ENCODE peak calls at places on chromosomes 5 and 9, in ten cellular contexts. T, R, V, P, Y, A, F, Z, L and W are unnamed samples. For H3K4me1, the result is how much of the 10 kb centered on the place peaks cover.

GRCh38 chr9:134913041-134913712 is 4.5 kb downstream of the FCN1 start:
- DNase-seq in P (peak), Z (no peak), V (no peak), L (no peak), T (no peak), R (no peak), Y (no peak), A (no peak), F (no peak), W (no peak)

GRCh38 chr9:4489562-4489918 is 728 bp upstream of the SLC1A1 start:
- DNase-seq in A (no peak), R (peak), V (no peak), T (peak), Y (no peak), Z (no peak), F (no peak), L (no peak), P (peak), W (no peak)

GRCh38 chr5:97854871-97855762 is 672.1 kb upstream of the RIOK2 start:
- DNase-seq in F (no peak), Y (no peak), Z (no peak), V (peak), R (peak), P (no peak), A (no peak), L (no peak), T (no peak), W (no peak)

GRCh38 chr5:115857621-115858349 is 16.1 kb downstream of the AP3S1 start:
- DNase-seq in P (no peak), L (no peak), T (no peak), A (no peak), R (no peak), V (no peak), Z (no peak), F (no peak), Y (no peak), W (no peak)

GRCh38 chr5:101590384-101590783 is 687.3 kb upstream of the ST8SIA4 start:
- DNase-seq in V (no peak), A (no peak), F (peak), P (peak), Y (no peak), T (no peak), R (peak), L (no peak), Z (no peak), W (no peak)

GRCh38 chr9:125161284-125161918 is 18.1 kb upstream of the SCAI start:
- DNase-seq in L (no peak), Z (no peak), F (no peak), T (no peak), A (no peak), V (no peak), R (no peak), P (no peak), Y (no peak), W (no peak)

GRCh38 chr5:144404021-144404420 is 233.3 kb downstream of the KCTD16 start:
- DNase-seq in L (no peak), F (no peak), Y (no peak), T (no peak), V (no peak), P (no peak), A (no peak), Z (no peak), R (peak), W (no peak)

GRCh38 chr5:106397700-106398099 is 1273.0 kb downstream of the EFNA5 start:
- DNase-seq in R (no peak), V (no peak), Y (peak), A (no peak), Z (no peak), T (no peak), L (no peak), F (peak), P (no peak), W (no peak)

GRCh38 chr9:137168907-137169763 is 716 bp downstream of the LRRC26 start:
- DNase-seq in A (no peak), V (no peak), F (peak), Y (no peak), P (peak), L (peak), Z (peak), R (peak), T (peak), W (peak)

GRCh38 chr5:171318026-171318425 is 9.0 kb downstream of the TLX3 start:
- DNase-seq in R (peak), A (no peak), Y (no peak), L (no peak), T (no peak), V (no peak), F (no peak), P (no peak), Z (no peak), W (no peak)

GRCh38 chr5:61919920-61920319 is 386.1 kb upstream of the KIF2A start:
- DNase-seq in A (no peak), R (no peak), Y (no peak), T (peak), Z (no peak), V (no peak), P (no peak), F (no peak), L (peak), W (no peak)

GRCh38 chr5:11329676-11330075 is 568.6 kb upstream of the DAP start:
- DNase-seq in L (no peak), V (no peak), R (no peak), P (no peak), Z (no peak), Y (no peak), F (no peak), T (no peak), A (no peak), W (no peak)

GRCh38 chr9:133979124-133979920 is 12.8 kb downstream of the VAV2 start:
- DNase-seq in T (no peak), A (no peak), V (no peak), L (peak), R (peak), F (no peak), Z (no peak), P (peak), Y (no peak), W (no peak)

GRCh38 chr5:86232246-86232645 is 385.5 kb upstream of the COX7C start:
- DNase-seq in L (no peak), R (no peak), Z (no peak), F (no peak), T (no peak), V (no peak), A (no peak), P (no peak), Y (no peak), W (no peak)

GRCh38 chr5:39780341-39780740 is 355.6 kb upstream of the DAB2 start:
- DNase-seq in T (no peak), P (no peak), V (peak), Y (no peak), F (no peak), Z (no peak), A (no peak), L (no peak), R (peak), W (no peak)

GRCh38 chr5:60779431-60779830 is 64.6 kb downstream of the ELOVL7 start:
- DNase-seq in V (peak), Y (no peak), Z (no peak), T (no peak), P (no peak), F (peak), L (no peak), A (no peak), R (peak), W (no peak)

GRCh38 chr5:52725065-52725746 is 62.5 kb upstream of the ITGA1 start:
- DNase-seq in A (no peak), Y (no peak), V (no peak), R (no peak), T (peak), F (no peak), Z (peak), P (no peak), L (peak), W (peak)

GRCh38 chr5:158922816-158923215 is 176.9 kb downstream of the EBF1 start:
- DNase-seq in Z (no peak), A (no peak), V (no peak), R (no peak), Y (no peak), L (no peak), F (no peak), P (no peak), T (no peak), W (no peak)

GRCh38 chr9:127780126-127780885 is 1.8 kb upstream of the SH2D3C start:
- DNase-seq in T (no peak), R (no peak), F (no peak), Y (no peak), P (peak), V (no peak), A (no peak), L (peak), Z (no peak), W (no peak)

GRCh38 chr5:153523831-153524230 is 33.4 kb downstream of the GRIA1 start:
- DNase-seq in P (no peak), R (no peak), V (no peak), A (no peak), Y (no peak), L (no peak), T (no peak), Z (no peak), F (no peak), W (no peak)

GRCh38 chr5:81016116-81016515 is 56.0 kb downstream of the RASGRF2 start:
- DNase-seq in T (no peak), A (no peak), V (no peak), P (no peak), Y (no peak), R (no peak), L (no peak), F (no peak), Z (no peak), W (no peak)

GRCh38 chr5:124630767-124631704 is 115.4 kb downstream of the ZNF608 start:
- DNase-seq in F (no peak), L (no peak), Z (no peak), Y (no peak), V (no peak), A (no peak), T (no peak), R (no peak), P (no peak), W (no peak)

GRCh38 chr9:91843623-91844111 is 106.4 kb downstream of the ROR2 start:
- DNase-seq in Z (no peak), T (peak), A (no peak), L (no peak), F (no peak), Y (no peak), P (peak), R (peak), V (no peak), W (no peak)

GRCh38 chr5:176441921-176442323 is 6.3 kb upstream of the FAF2 start:
- DNase-seq in Y (no peak), Z (no peak), P (no peak), A (no peak), F (no peak), R (peak), T (no peak), L (peak), V (no peak), W (no peak)

GRCh38 chr5:38208782-38209378 is 49.5 kb upstream of the EGFLAM start:
- DNase-seq in L (peak), V (no peak), Y (peak), P (peak), T (no peak), A (no peak), F (peak), Z (no peak), R (peak), W (no peak)

GRCh38 chr5:137734962-137735530 is 843 bp downstream of the KLHL3 start:
- DNase-seq in A (no peak), Y (no peak), L (no peak), R (peak), F (no peak), Z (peak), V (no peak), P (peak), T (peak), W (no peak)

GRCh38 chr5:137822158-137822764 is 45.4 kb upstream of the MYOT start:
- DNase-seq in R (peak), L (peak), Y (peak), Z (peak), P (peak), T (peak), A (no peak), F (peak), V (peak), W (no peak)

GRCh38 chr9:95434116-95435073 is 82.4 kb downstream of the PTCH1 start:
- DNase-seq in F (peak), A (no peak), V (no peak), R (peak), P (no peak), Z (no peak), L (peak), Y (no peak), T (no peak), W (no peak)

GRCh38 chr5:50325237-50325832 is 115.8 kb downstream of the EMB start:
- DNase-seq in R (peak), T (no peak), Y (no peak), Z (no peak), F (peak), L (no peak), P (peak), V (no peak), A (no peak), W (no peak)

GRCh38 chr5:113866763-113867162 is 353.3 kb downstream of the YTHDC2 start:
- DNase-seq in F (no peak), V (no peak), Y (no peak), T (no peak), P (no peak), L (no peak), A (no peak), R (no peak), Z (no peak), W (no peak)

GRCh38 chr9:15155826-15156225 is 151.2 kb downstream of the TTC39B start:
- DNase-seq in A (no peak), T (no peak), Z (no peak), L (no peak), F (no peak), V (no peak), Y (no peak), R (no peak), P (peak), W (no peak)

GRCh38 chr9:110283736-110284135 is 27.4 kb upstream of the TXN start:
- DNase-seq in P (no peak), F (no peak), Z (no peak), V (no peak), Y (no peak), R (no peak), T (no peak), A (no peak), L (no peak), W (no peak)

GRCh38 chr5:75566710-75567309 is 44.4 kb upstream of the ANKDD1B start:
- DNase-seq in T (no peak), R (no peak), V (no peak), Y (peak), P (no peak), A (no peak), F (peak), L (peak), Z (no peak), W (no peak)

DNA sequence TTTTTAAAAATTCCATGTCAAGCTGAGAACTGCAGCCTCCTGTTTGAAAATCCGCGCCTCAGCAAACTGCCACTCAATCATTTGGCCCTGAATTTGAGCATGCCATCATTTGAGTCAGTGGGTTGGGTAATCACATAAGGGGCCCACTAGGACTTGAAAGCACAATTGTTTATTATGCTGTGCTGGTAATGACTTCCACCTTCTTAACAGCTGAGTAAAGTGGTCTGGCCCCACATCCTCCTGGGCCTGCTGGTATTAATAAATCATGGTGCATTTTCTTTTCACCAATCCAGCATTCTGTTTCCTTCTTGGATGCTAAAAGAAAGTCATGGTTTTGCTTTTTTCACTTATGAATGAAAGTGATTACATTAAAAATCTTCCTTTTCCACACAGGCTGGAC is 103.0 kb upstream of the CTSL start:
- DNase-seq in Z (no peak), R (no peak), Y (no peak), P (no peak), A (no peak), L (peak), V (no peak), F (no peak), T (no peak), W (no peak)
- TF ChIP-seq POLR2AphosphoS5 in Z (no peak), R (no peak), Y (no peak), P (no peak), A (no peak), L (no peak), V (no peak), F (no peak), T (no peak), W (no peak)

GRCh38 chr9:71677209-71677608 is 91.1 kb downstream of the CEMIP2 start:
- DNase-seq in A (no peak), Z (no peak), F (no peak), T (no peak), Y (no peak), V (no peak), R (no peak), P (no peak), L (no peak), W (no peak)
- H3K4me1 ChIP-seq in A (under half), Z (under half), F (under half), T (under half), Y (under half), V (under half), R (under half), P (under half), L (half or more), W (under half)

DNA sequence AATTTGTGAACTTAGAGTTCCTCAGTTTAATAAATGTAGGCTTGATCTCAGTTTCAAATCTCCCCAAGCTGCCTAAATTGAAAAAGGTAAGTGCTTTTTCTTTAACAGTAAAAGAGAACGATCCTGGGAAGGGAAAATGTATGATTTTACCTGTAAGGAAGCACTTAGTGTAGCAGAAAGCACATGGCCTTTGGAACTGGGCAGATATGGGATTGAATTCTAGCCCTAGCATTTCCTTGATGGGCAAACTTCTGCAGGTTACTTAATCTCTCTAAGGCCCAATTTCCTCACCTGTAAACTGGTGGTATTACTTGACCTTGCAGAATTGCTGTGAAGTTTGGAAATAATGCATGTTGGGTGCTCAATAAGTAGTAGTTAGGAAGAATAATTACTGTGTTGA is 11.6 kb downstream of the ANP32B start:
- DNase-seq in V (no peak), Y (no peak), R (no peak), A (no peak), F (no peak), P (no peak), T (no peak), L (no peak), Z (no peak), W (no peak)
- TF ChIP-seq POLR2AphosphoS5 in V (no peak), Y (no peak), R (no peak), A (no peak), F (no peak), P (no peak), T (no peak), L (no peak), Z (no peak), W (no peak)

GRCh38 chr9:69376651-69377050 is 51.6 kb downstream of the ENTREP1 start:
- DNase-seq in F (no peak), V (no peak), Z (no peak), P (no peak), A (no peak), L (no peak), Y (no peak), T (peak), R (no peak), W (peak)
- H3K4me1 ChIP-seq in F (under half), V (under half), Z (under half), P (under half), A (under half), L (under half), Y (under half), T (under half), R (under half), W (under half)

DNA sequence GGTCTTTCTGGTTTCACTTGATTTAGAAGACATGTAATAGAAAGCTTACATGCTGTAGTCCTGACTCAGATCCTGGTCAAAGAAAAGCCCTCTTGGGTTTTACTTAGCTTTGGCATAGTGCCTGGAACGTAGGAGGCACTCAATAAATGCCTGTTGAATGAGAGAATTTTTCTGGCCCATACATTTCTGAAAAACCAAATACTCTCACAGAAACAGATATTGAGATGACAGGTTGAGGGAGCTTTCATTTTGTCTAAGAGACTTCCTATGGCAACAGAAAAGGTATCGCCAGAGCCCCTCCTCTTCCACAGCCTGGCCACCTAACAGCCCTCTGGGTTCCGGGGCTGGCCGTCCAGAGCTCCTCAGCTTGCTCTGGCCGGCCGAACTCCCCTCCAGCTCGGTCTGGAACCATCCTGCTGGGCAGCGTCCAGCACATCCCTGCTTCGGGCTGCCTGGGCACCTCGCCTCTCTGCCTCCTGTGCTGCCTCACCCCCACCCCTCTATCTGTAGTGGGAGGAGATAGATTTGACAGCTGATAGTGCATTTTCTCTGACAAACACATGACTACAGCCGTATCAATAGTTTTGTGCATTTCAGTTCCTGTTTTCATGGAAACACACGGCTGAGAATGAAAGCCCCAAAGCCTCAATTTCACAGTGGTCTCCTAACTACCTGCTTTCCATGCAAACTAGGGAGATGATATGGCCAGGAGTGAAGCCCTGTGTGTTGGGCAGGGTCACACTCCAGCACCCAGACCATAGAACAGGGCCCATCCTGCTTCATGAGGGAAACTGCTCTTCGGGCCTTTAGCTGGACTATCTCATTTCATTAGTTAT is 1.1 kb downstream of the IL4 start:
- DNase-seq in Z (no peak), A (no peak), Y (peak), T (no peak), F (peak), P (no peak), V (no peak), R (no peak), L (peak), W (no peak)
- TF ChIP-seq POLR2AphosphoS5 in Z (no peak), A (no peak), Y (no peak), T (no peak), F (no peak), P (no peak), V (no peak), R (no peak), L (no peak), W (no peak)

DNA sequence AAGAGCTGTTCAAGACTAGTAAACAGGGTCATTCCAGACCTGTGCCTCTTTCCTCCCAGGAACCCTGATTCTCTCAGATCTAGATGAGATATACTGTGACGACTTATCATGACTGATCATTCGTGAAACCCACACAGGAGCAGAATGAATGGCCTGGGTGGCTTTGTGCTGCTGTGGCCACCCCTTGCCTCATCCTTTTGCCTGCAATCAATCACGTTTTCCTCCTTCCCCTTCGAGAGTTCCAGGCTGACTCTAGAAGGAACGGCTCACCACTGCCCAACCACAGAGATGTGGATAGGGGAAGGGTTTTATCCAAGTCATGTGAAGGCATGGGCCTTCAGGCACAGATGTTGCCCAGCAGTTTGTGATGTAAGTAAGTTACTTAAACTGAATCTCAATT is 5.8 kb downstream of the ANXA6 start:
- DNase-seq in T (no peak), A (no peak), Z (peak), Y (no peak), L (no peak), P (no peak), F (no peak), V (no peak), R (no peak), W (no peak)
- H3K4me1 ChIP-seq in T (half or more), A (under half), Z (half or more), Y (under half), L (half or more), P (under half), F (under half), V (under half), R (under half), W (under half)

GRCh38 chr9:81613002-81613750 is 76.2 kb downstream of the TLE1 start:
- DNase-seq in Y (no peak), Z (peak), T (no peak), L (no peak), A (peak), F (no peak), V (no peak), P (peak), R (no peak), W (no peak)
- TF ChIP-seq POLR2AphosphoS5 in Y (no peak), Z (peak), T (peak), L (no peak), A (no peak), F (no peak), V (no peak), P (no peak), R (no peak), W (peak)